ENCODE peak calls at places on chromosomes 1 and 21, in ten cellular contexts. Q is AG10803, Y is PC-9, M is RPMI7951, Z is GM03348, H is ACHN, B is WTC11, I is WERI-Rb-1, X is iris pigment epithelial cell, K is CMK. F is an unnamed sample.

GRCh38 chr1:63633281-63633680 is 40.1 kb downstream of the PGM1 start:
- DNase-seq in Z (no peak), Y (no peak), Q (no peak), I (no peak), H (no peak), K (no peak), B (no peak), M (no peak), X (no peak), F (no peak)

GRCh38 chr1:240500681-240501080 is 111.3 kb downstream of the GREM2 start:
- DNase-seq in H (no peak), M (peak), Z (no peak), Q (no peak), Y (no peak), X (no peak), B (no peak), K (no peak), I (no peak), F (no peak)

GRCh38 chr1:53633073-53633704 is 105.8 kb downstream of the GLIS1 start:
- DNase-seq in Q (no peak), X (no peak), B (no peak), Y (no peak), K (no peak), Z (no peak), H (no peak), M (no peak), I (no peak), F (no peak)

GRCh38 chr1:230548357-230548756 is 93.9 kb upstream of the COG2 start:
- DNase-seq in M (no peak), X (no peak), B (no peak), I (no peak), K (no peak), Y (no peak), Z (no peak), Q (no peak), H (no peak), F (no peak)

GRCh38 chr1:222974496-222974895 is 159.7 kb downstream of the DISP1 start:
- DNase-seq in Q (peak), I (no peak), X (peak), B (no peak), Z (peak), H (peak), K (no peak), M (peak), Y (no peak), F (no peak)

GRCh38 chr1:194755241-194755953 is 1569.0 kb upstream of the B3GALT2 start:
- DNase-seq in Z (no peak), B (no peak), Q (no peak), X (no peak), I (no peak), K (no peak), H (no peak), Y (no peak), M (peak), F (no peak)

GRCh38 chr1:44515416-44515815 is 110.4 kb downstream of the RNF220 start:
- DNase-seq in H (no peak), I (no peak), K (no peak), Q (no peak), Z (no peak), B (no peak), X (no peak), Y (peak), M (no peak), F (no peak)

GRCh38 chr1:79497193-79497773 is 490.8 kb upstream of the ADGRL4 start:
- DNase-seq in H (peak), M (no peak), I (peak), Y (no peak), X (peak), Z (peak), K (peak), B (peak), Q (peak), F (no peak)

GRCh38 chr21:31724552-31724951 is 7.4 kb downstream of the SCAF4 start:
- DNase-seq in H (no peak), K (no peak), B (no peak), X (no peak), Y (no peak), Q (no peak), I (no peak), Z (no peak), M (no peak), F (no peak)

GRCh38 chr1:236734141-236734765 is 48.0 kb downstream of the ACTN2 start:
- DNase-seq in M (peak), B (no peak), X (peak), K (no peak), I (no peak), H (no peak), Q (no peak), Y (no peak), Z (no peak), F (no peak)

GRCh38 chr1:21205416-21205815 is 28.7 kb upstream of the EIF4G3 start:
- DNase-seq in K (no peak), H (peak), X (no peak), M (no peak), I (no peak), B (no peak), Q (no peak), Y (no peak), Z (no peak), F (no peak)

GRCh38 chr1:113390871-113391642 is 742 bp downstream of the MAGI3 start:
- DNase-seq in B (peak), Y (peak), Q (peak), M (peak), K (no peak), H (peak), X (peak), Z (peak), I (peak), F (peak)

GRCh38 chr1:112529301-112529700 is 20.5 kb downstream of the WNT2B start:
- DNase-seq in Y (peak), X (peak), H (no peak), B (no peak), Z (no peak), M (no peak), I (no peak), Q (no peak), K (no peak), F (no peak)

F was measured in GM12892.